ENCODE peak calls at places on chromosomes 16 and 17, in eight cellular contexts. K, M, J, O, H, G, Y and A are unnamed samples.

GRCh38 chr17:39527220-39527813 is 66.0 kb downstream of the CDK12 start:
- DNase-seq in K (no peak), J (no peak), O (no peak), H (peak), M (peak), Y (peak), G (no peak), A (no peak)

GRCh38 chr17:41836550-41837196 is 641 bp upstream of the NT5C3B start:
- DNase-seq in G (no peak), O (no peak), K (no peak), Y (no peak), M (no peak), H (no peak), J (no peak), A (no peak)

GRCh38 chr17:77555741-77556291 is 402.7 kb upstream of the TNRC6C start:
- DNase-seq in G (peak), J (no peak), M (no peak), K (peak), O (no peak), Y (no peak), H (peak), A (no peak)

GRCh38 chr17:42389135-42389417 is 834 bp upstream of the STAT3 start:
- DNase-seq in J (no peak), G (no peak), K (no peak), H (no peak), O (no peak), M (no peak), Y (no peak), A (no peak)

GRCh38 chr17:73430848-73431247 is 119.0 kb upstream of the CDC42EP4 start:
- DNase-seq in J (no peak), G (no peak), K (no peak), M (no peak), Y (no peak), H (peak), O (no peak), A (no peak)

GRCh38 chr17:78383725-78384471 is 5.4 kb downstream of the PGS1 start:
- DNase-seq in K (peak), O (peak), G (no peak), Y (peak), J (no peak), H (no peak), M (peak), A (peak)

GRCh38 chr16:5619314-5619713 is 521.7 kb upstream of the EEF2KMT start:
- DNase-seq in H (no peak), K (no peak), G (no peak), J (no peak), Y (no peak), O (no peak), M (no peak), A (no peak)

GRCh38 chr16:35144212-35144932 is 1685.0 kb downstream of the TP53TG3F start:
- DNase-seq in J (no peak), O (no peak), M (no peak), K (no peak), Y (no peak), H (no peak), G (no peak), A (no peak)

GRCh38 chr16:63361032-63361624 is 1324.9 kb upstream of the CDH8 start:
- DNase-seq in H (peak), G (peak), K (no peak), O (peak), M (peak), Y (peak), J (no peak), A (peak)

GRCh38 chr17:58686980-58687379 is 4.9 kb downstream of the TEX14 start:
- DNase-seq in J (no peak), O (no peak), K (no peak), Y (no peak), M (no peak), H (no peak), G (no peak), A (no peak)

GRCh38 chr16:50520451-50521245 is 27.5 kb upstream of the NKD1 start:
- DNase-seq in Y (no peak), K (no peak), J (no peak), H (no peak), O (no peak), G (peak), M (no peak), A (no peak)

GRCh38 chr17:80862341-80862969 is 129.2 kb upstream of the CHMP6 start:
- DNase-seq in M (no peak), O (no peak), H (no peak), J (no peak), G (no peak), K (no peak), Y (no peak), A (no peak)

GRCh38 chr16:24685539-24686432 is 43.7 kb upstream of the TNRC6A start:
- DNase-seq in G (peak), K (peak), O (peak), Y (no peak), H (no peak), M (peak), J (no peak), A (peak)

GRCh38 chr17:82345151-82345976 is 11.8 kb upstream of the SECTM1 start:
- DNase-seq in K (no peak), J (no peak), H (no peak), G (no peak), M (no peak), Y (no peak), O (no peak), A (no peak)

GRCh38 chr17:2123467-2124251 is 68.8 kb downstream of the HIC1 start:
- DNase-seq in H (no peak), G (peak), J (no peak), O (no peak), M (peak), Y (no peak), K (no peak), A (peak)

GRCh38 chr16:23071202-23072083 is 77.8 kb downstream of the USP31 start:
- DNase-seq in O (no peak), K (no peak), H (no peak), G (no peak), M (peak), J (no peak), Y (no peak), A (peak)

GRCh38 chr16:1089822-1090619 is 6.0 kb downstream of the C1QTNF8 start:
- DNase-seq in G (no peak), M (no peak), J (no peak), Y (no peak), H (no peak), O (no peak), K (peak), A (no peak)

GRCh38 chr17:50467114-50467854 is 1.4 kb downstream of the CHAD start:
- DNase-seq in H (no peak), J (no peak), Y (no peak), G (no peak), K (no peak), O (no peak), M (no peak), A (no peak)

GRCh38 chr17:60579090-60579489 is 20.9 kb upstream of the PPM1D start:
- DNase-seq in K (no peak), G (no peak), H (no peak), Y (no peak), J (no peak), M (no peak), O (no peak), A (peak)

GRCh38 chr17:7478276-7479138 is 924 bp downstream of the ZBTB4 start:
- DNase-seq in G (peak), H (peak), J (peak), O (no peak), Y (no peak), K (peak), M (peak), A (peak)

GRCh38 chr16:21524068-21524751 is 75.2 kb upstream of the METTL9 start:
- DNase-seq in J (no peak), G (no peak), O (no peak), H (no peak), M (no peak), Y (no peak), K (no peak), A (no peak)

GRCh38 chr16:7350801-7351200 is 18.2 kb downstream of the RBFOX1 start:
- DNase-seq in O (no peak), M (no peak), K (no peak), G (no peak), Y (no peak), J (no peak), H (peak), A (no peak)

GRCh38 chr17:1491406-1492248 is 859 bp downstream of the MYO1C start:
- DNase-seq in O (no peak), Y (no peak), M (peak), K (peak), J (no peak), G (peak), H (no peak), A (no peak)

GRCh38 chr17:11487469-11487868 is 110.8 kb upstream of the DNAH9 start:
- DNase-seq in O (no peak), G (no peak), K (no peak), J (no peak), Y (no peak), H (no peak), M (no peak), A (no peak)

GRCh38 chr17:11986179-11986938 is 10.9 kb downstream of the ZNF18 start:
- DNase-seq in G (peak), J (no peak), O (no peak), M (peak), H (no peak), K (no peak), Y (no peak), A (no peak)

GRCh38 chr16:23784811-23785447 is 30.1 kb downstream of the CHP2 start:
- DNase-seq in M (no peak), Y (no peak), H (no peak), K (no peak), G (no peak), O (no peak), J (no peak), A (peak)

GRCh38 chr16:12410842-12411490 is 392.7 kb downstream of the CPPED1 start:
- DNase-seq in O (no peak), Y (peak), J (no peak), M (no peak), G (no peak), H (no peak), K (no peak), A (no peak)

GRCh38 chr16:73064227-73064995 is 16.5 kb upstream of the ZFHX3 start:
- DNase-seq in Y (no peak), M (peak), G (no peak), H (no peak), J (no peak), O (no peak), K (no peak), A (peak)

GRCh38 chr17:83144421-83145357 is 65.3 kb downstream of the METRNL start:
- DNase-seq in J (no peak), G (no peak), Y (no peak), K (peak), M (peak), H (no peak), O (no peak), A (no peak)